ENCODE peak calls at places on chromosomes 5 and 9, in five cellular contexts. D, Z, M, R and A are unnamed samples.

GRCh38 chr9:78127271-78128225 is 95.9 kb upstream of the GNAQ start:
- DNase-seq in D (no peak), Z (no peak), M (no peak), R (no peak), A (no peak)

GRCh38 chr5:155728857-155729683 is 597.9 kb upstream of the SGCD start:
- DNase-seq in D (peak), Z (no peak), M (no peak), R (no peak), A (no peak)

GRCh38 chr9:126386088-126386487 is 59.5 kb downstream of the MVB12B start:
- DNase-seq in D (no peak), Z (no peak), M (no peak), R (no peak), A (no peak)

GRCh38 chr9:128946945-128947422 is 419 bp downstream of the DOLK start:
- DNase-seq in D (peak), Z (no peak), M (no peak), R (no peak), A (no peak)

GRCh38 chr9:76704601-76705204 is 59.5 kb upstream of the PCA3 start:
- DNase-seq in D (no peak), Z (peak), M (no peak), R (no peak), A (no peak)

GRCh38 chr9:135230386-135230765 is 142.9 kb downstream of the OLFM1 start:
- DNase-seq in D (peak), Z (no peak), M (no peak), R (no peak), A (no peak)

GRCh38 chr9:83062011-83062652 is 810 bp downstream of the RASEF start:
- DNase-seq in D (peak), Z (no peak), M (no peak), R (no peak), A (no peak)

GRCh38 chr5:34657550-34657921 is 1.4 kb downstream of the RAI14 start:
- DNase-seq in D (no peak), Z (no peak), M (peak), R (no peak), A (no peak)

GRCh38 chr5:43073597-43074546 is 33.8 kb upstream of the ANXA2R start:
- DNase-seq in D (no peak), Z (peak), M (peak), R (peak), A (peak)

GRCh38 chr5:172163346-172163745 is 24.7 kb downstream of the STK10 start:
- DNase-seq in D (no peak), Z (no peak), M (no peak), R (no peak), A (no peak)

GRCh38 chr9:91914404-91914803 is 35.6 kb downstream of the ROR2 start:
- DNase-seq in D (no peak), Z (no peak), M (no peak), R (no peak), A (no peak)

GRCh38 chr5:148014276-148014675 is 49.5 kb upstream of the SPINK5 start:
- DNase-seq in D (no peak), Z (no peak), M (no peak), R (no peak), A (no peak)

GRCh38 chr9:120689860-120690259 is 24.4 kb downstream of the MEGF9 start:
- DNase-seq in D (no peak), Z (no peak), M (no peak), R (no peak), A (no peak)

GRCh38 chr5:122759740-122760139 is 15.1 kb upstream of the SNX2 start:
- DNase-seq in D (no peak), Z (no peak), M (no peak), R (no peak), A (no peak)

GRCh38 chr5:92627186-92627585 is 953.8 kb downstream of the NR2F1-AS1 start:
- DNase-seq in D (no peak), Z (no peak), M (no peak), R (no peak), A (no peak)

GRCh38 chr5:56494300-56494704 is 261.2 kb upstream of the ANKRD55 start:
- DNase-seq in D (no peak), Z (no peak), M (no peak), R (no peak), A (no peak)

GRCh38 chr9:7780261-7780988 is 19.2 kb downstream of the DMAC1 start:
- DNase-seq in D (no peak), Z (no peak), M (no peak), R (no peak), A (no peak)

GRCh38 chr5:83433891-83434290 is 37.7 kb upstream of the VCAN start:
- DNase-seq in D (no peak), Z (no peak), M (no peak), R (no peak), A (no peak)

GRCh38 chr5:156475831-156476551 is 149.0 kb downstream of the SGCD start:
- DNase-seq in D (no peak), Z (no peak), M (no peak), R (no peak), A (no peak)

GRCh38 chr5:55691265-55692105 is 20.6 kb downstream of the SLC38A9 start:
- DNase-seq in D (no peak), Z (peak), M (no peak), R (no peak), A (peak)

GRCh38 chr5:154487541-154487940 is 9.5 kb upstream of the HAND1 start:
- DNase-seq in D (no peak), Z (no peak), M (no peak), R (no peak), A (no peak)

GRCh38 chr9:120783611-120784047 is 9.6 kb downstream of the FBXW2 start:
- DNase-seq in D (no peak), Z (no peak), M (no peak), R (no peak), A (no peak)

GRCh38 chr9:93952119-93952783 is 2.9 kb downstream of the BARX1 start:
- DNase-seq in D (no peak), Z (no peak), M (no peak), R (no peak), A (no peak)

GRCh38 chr9:93949694-93950449 is 5.3 kb downstream of the BARX1 start:
- DNase-seq in D (no peak), Z (no peak), M (no peak), R (no peak), A (no peak)

GRCh38 chr9:93951655-93952118 is 3.5 kb downstream of the BARX1 start:
- DNase-seq in D (no peak), Z (no peak), M (no peak), R (no peak), A (no peak)

GRCh38 chr9:93949073-93949693 is 6.0 kb downstream of the BARX1 start:
- DNase-seq in D (no peak), Z (no peak), M (no peak), R (no peak), A (no peak)

GRCh38 chr9:93950619-93951601 is 4.2 kb downstream of the BARX1 start:
- DNase-seq in D (no peak), Z (no peak), M (no peak), R (no peak), A (no peak)
- H3K4me3 ChIP-seq in D (peak), Z (peak), M (no peak), R (no peak), A (peak)

GRCh38 chr9:88235615-88236014 is 97.3 kb upstream of the SPATA31C2 start:
- DNase-seq in D (no peak), Z (no peak), M (no peak), R (no peak), A (no peak)
- H3K4me3 ChIP-seq in D (no peak), Z (no peak), M (no peak), R (no peak), A (no peak)

GRCh38 chr9:36166150-36166927 is 2.8 kb upstream of the CCIN start:
- DNase-seq in D (peak), Z (peak), M (peak), R (peak), A (peak)
- H3K4me3 ChIP-seq in D (peak), Z (peak), M (peak), R (no peak), A (peak)

GRCh38 chr5:40233268-40233667 is 446.4 kb upstream of the PTGER4 start:
- DNase-seq in D (no peak), Z (no peak), M (no peak), R (no peak), A (no peak)
- H3K4me3 ChIP-seq in D (no peak), Z (no peak), M (no peak), R (no peak), A (no peak)